ENCODE peak calls at places on chromosomes 16 and 17, in seven cellular contexts. Y is lower leg skin, B is cardiac muscle cell, V is A549, Z is mesothelial cell of epicardium, F is esophagus muscularis mucosa, K is endothelial cell. E is an unnamed sample.

GRCh38 chr17:9987779-9988585 is 82.9 kb upstream of the RCVRN start:
- DNase-seq in Y (no peak), V (peak), K (peak), F (no peak), B (peak), Z (no peak), E (no peak)

GRCh38 chr16:5206331-5206990 is 108.9 kb upstream of the EEF2KMT start:
- DNase-seq in K (no peak), V (no peak), F (no peak), Y (no peak), B (no peak), Z (no peak), E (no peak)

GRCh38 chr17:29176500-29177351 is 3.5 kb downstream of the MYO18A start:
- DNase-seq in F (no peak), B (peak), Z (no peak), V (peak), Y (no peak), K (peak), E (no peak)

GRCh38 chr17:81345211-81346089 is 49.8 kb upstream of the BAHCC1 start:
- DNase-seq in K (peak), F (peak), Z (no peak), V (peak), Y (peak), B (peak), E (no peak)

GRCh38 chr16:68445458-68445857 is 2.9 kb downstream of the SMPD3 start:
- DNase-seq in V (peak), Y (no peak), B (peak), F (no peak), Z (no peak), K (peak), E (no peak)

GRCh38 chr16:88464447-88465318 is 11.6 kb downstream of the ZFPM1 start:
- DNase-seq in Z (no peak), V (no peak), F (no peak), K (no peak), B (peak), Y (no peak), E (no peak)

GRCh38 chr17:36837616-36838272 is 99.5 kb upstream of the LHX1 start:
- DNase-seq in K (no peak), Y (no peak), Z (no peak), B (no peak), F (no peak), V (no peak), E (no peak)

GRCh38 chr17:28468781-28469180 is 4.7 kb upstream of the SLC13A2 start:
- DNase-seq in V (no peak), K (no peak), B (no peak), F (no peak), Z (no peak), Y (no peak), E (no peak)

GRCh38 chr16:24908716-24909115 is 63.0 kb downstream of the SLC5A11 start:
- DNase-seq in Y (no peak), K (no peak), F (no peak), V (no peak), B (no peak), Z (no peak), E (no peak)

GRCh38 chr16:75402174-75402820 is 31.0 kb downstream of the CFDP1 start:
- DNase-seq in Z (no peak), V (no peak), F (no peak), B (peak), K (no peak), Y (no peak), E (no peak)

GRCh38 chr16:1812732-1813163 is 13.9 kb downstream of the HAGH start:
- DNase-seq in K (peak), F (peak), V (peak), Z (no peak), Y (no peak), B (peak), E (peak)

DNA sequence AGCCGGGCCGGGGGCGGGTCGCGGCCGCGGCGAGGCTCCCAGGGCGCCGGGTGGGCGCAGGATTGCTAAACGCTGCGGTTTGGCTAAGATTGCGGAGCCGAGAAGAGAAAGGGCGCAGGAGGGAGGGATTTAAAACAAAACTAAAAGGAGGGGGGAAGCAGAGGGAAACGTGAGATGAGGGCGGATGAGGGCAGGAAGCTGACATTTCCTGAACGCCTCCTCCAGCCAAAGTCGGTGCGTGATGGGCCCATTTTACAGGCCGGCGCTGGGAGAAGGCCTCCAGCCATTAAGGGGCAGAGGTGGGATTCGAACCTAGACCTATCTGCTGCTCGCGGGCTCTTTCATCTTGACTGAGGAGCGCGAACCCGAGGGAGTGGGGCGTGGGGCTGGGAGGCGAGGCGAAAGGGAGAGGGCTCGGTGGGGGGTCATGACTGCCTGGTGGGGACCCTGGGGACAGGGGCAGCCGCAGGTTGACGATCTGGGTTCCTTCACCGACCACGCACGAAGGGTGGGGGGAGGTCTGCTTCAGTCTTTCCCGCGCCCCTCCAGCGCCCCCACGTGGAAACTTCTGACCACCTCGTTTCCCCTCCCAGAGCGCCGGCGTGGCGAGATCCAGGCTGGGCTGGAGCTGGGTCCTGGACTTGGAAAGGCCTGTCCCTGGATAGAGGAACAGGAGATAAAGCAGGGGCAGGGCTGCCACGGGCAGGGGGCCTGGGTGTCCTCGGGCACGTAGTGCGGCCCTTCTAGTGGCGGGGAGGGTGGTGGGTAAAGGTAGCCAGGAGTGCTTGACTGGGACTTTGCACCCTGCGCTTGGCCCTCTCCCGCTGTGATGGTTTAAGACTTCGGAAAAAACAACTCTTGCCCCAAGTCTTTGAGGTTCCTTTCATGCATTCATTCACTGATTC is 3.8 kb upstream of the TAC4 start:
- DNase-seq in Z (peak), Y (peak), K (peak), B (peak), F (peak), V (peak), E (no peak)
- TF ChIP-seq CTCF in Z (peak), Y (no peak), K (peak), B (peak), F (peak), V (peak), E (peak)

GRCh38 chr16:65666132-65666869 is 544.4 kb upstream of the CDH11 start:
- DNase-seq in Y (no peak), K (no peak), B (no peak), V (no peak), F (no peak), Z (no peak), E (no peak)

GRCh38 chr16:65662236-65662635 is 540.4 kb upstream of the CDH11 start:
- DNase-seq in Y (no peak), K (no peak), B (no peak), F (no peak), Z (no peak), V (no peak), E (no peak)

GRCh38 chr16:65661451-65661850 is 539.6 kb upstream of the CDH11 start:
- DNase-seq in B (no peak), Z (no peak), V (no peak), Y (no peak), F (no peak), K (no peak), E (no peak)

GRCh38 chr16:65663774-65664173 is 541.9 kb upstream of the CDH11 start:
- DNase-seq in Z (no peak), Y (no peak), K (no peak), B (no peak), F (no peak), V (no peak), E (no peak)

DNA sequence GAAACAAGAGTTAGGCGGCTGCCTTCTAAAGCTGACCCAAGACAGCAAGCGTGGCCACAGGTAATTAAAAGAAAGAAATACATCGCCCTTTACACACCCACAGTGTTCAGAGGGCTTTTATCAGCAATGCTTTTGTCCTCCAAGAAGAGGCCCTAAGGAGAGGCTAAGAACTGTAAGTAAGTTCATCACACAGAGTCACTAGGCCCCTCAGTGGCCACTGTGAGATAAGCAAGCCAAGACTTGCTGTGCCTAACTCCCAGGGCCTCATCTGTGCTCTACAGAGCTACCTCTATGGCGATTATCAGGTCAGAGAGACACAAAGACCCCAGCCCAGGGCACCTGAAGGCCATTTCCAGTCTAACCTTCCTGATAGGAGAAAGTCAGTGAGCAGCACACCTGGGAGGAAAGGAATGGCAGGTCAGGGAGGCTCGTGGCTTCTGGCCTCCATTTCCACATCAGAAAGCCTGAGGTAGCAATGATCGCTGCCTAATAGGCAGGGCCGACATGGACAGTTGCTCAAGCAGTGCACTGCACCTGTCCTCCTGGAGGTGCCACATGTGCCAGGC is 545.2 kb upstream of the CDH11 start:
- DNase-seq in K (peak), Y (no peak), B (peak), Z (no peak), V (no peak), F (no peak), E (no peak)
- TF ChIP-seq CTCF in K (no peak), Y (no peak), B (peak), Z (no peak), V (no peak), F (no peak), E (peak)

DNA sequence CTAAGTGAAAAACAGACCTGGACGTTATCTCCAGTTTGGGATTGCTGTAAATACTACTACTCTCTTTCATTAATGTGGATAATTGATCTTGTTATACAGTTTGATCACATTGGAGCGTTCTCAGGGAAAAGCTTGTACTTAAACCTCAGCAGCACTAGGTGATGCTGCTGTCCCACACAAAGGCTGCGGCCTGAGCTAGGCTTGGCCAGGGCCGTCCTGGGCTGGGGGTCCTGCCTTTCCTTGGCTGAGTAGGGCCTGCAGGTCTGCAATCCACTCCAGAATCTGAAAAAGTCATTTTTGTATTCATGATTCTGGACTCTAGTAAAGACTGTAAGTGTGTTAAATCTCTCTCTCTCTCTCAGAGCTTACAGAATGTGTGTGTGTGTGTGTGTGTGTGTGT is 23.7 kb upstream of the PMFBP1 start:
- DNase-seq in V (no peak), K (peak), Y (no peak), F (no peak), Z (no peak), B (no peak), E (no peak)
- TF ChIP-seq CTCF in V (no peak), K (no peak), Y (no peak), F (no peak), Z (no peak), B (no peak), E (peak)

DNA sequence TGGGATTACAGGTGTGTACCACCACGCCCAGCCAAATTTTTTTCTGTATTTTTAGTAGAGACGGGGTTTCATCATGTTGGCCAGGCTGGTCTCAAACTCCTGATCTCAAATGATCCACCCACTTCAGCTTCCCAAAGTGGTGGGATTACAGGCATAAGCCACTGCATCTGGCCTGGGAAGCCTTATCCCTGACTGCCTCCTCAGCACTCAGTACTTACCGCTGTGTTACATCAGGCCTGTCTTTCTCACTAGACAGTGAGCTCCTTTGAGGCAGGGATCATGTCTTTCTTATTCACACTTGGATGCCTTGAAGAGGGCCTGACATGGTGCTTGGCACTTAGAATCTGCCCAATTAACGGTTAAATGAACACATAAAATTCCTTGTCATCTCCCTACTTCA is 56.3 kb upstream of the MTMR4 start:
- DNase-seq in Z (no peak), V (no peak), K (no peak), F (no peak), B (no peak), Y (no peak), E (no peak)
- TF ChIP-seq CTCF in Z (no peak), V (no peak), K (no peak), F (no peak), B (no peak), Y (no peak), E (no peak)

GRCh38 chr17:40559016-40559853 is 6.0 kb downstream of the CCR7 start:
- DNase-seq in Y (no peak), F (peak), K (no peak), Z (peak), B (peak), V (no peak), E (no peak)

GRCh38 chr17:40561871-40562611 is 3.2 kb downstream of the CCR7 start:
- DNase-seq in K (no peak), B (no peak), Y (no peak), Z (peak), F (peak), V (no peak), E (no peak)

GRCh38 chr17:40559954-40560591 is 5.2 kb downstream of the CCR7 start:
- DNase-seq in V (peak), Z (peak), Y (peak), K (peak), B (peak), F (peak), E (no peak)

GRCh38 chr17:40561294-40561870 is 3.9 kb downstream of the CCR7 start:
- DNase-seq in Z (no peak), B (no peak), K (no peak), F (peak), V (no peak), Y (no peak), E (no peak)

GRCh38 chr17:40560592-40561293 is 4.5 kb downstream of the CCR7 start:
- DNase-seq in V (no peak), K (no peak), F (peak), Z (peak), Y (no peak), B (peak), E (no peak)
- TF ChIP-seq CTCF in V (no peak), K (no peak), F (no peak), Z (no peak), Y (no peak), B (no peak), E (peak)

DNA sequence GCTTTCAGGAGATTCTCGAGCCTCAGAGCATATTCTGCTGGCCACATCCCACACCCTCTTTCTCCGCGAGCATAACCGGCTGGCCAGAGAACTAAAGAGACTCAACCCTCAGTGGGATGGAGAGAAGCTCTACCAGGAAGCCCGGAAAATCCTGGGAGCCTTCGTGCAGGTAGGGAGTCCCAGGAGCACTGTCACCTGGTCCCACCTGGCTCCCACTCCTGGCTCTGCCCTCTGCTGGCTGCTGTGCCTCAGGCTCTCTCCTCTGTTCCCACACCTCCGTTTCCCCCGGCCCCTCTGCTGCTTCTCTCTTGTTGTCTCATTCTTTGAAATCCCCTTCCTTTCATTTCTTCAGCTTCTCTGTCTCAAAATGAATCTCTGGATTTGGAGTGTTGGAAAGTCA is 16.4 kb downstream of the LPO start:
- DNase-seq in Z (no peak), B (no peak), V (no peak), Y (no peak), K (no peak), F (no peak), E (peak)
- TF ChIP-seq CTCF in Z (no peak), B (no peak), V (peak), Y (no peak), K (no peak), F (no peak), E (no peak)

DNA sequence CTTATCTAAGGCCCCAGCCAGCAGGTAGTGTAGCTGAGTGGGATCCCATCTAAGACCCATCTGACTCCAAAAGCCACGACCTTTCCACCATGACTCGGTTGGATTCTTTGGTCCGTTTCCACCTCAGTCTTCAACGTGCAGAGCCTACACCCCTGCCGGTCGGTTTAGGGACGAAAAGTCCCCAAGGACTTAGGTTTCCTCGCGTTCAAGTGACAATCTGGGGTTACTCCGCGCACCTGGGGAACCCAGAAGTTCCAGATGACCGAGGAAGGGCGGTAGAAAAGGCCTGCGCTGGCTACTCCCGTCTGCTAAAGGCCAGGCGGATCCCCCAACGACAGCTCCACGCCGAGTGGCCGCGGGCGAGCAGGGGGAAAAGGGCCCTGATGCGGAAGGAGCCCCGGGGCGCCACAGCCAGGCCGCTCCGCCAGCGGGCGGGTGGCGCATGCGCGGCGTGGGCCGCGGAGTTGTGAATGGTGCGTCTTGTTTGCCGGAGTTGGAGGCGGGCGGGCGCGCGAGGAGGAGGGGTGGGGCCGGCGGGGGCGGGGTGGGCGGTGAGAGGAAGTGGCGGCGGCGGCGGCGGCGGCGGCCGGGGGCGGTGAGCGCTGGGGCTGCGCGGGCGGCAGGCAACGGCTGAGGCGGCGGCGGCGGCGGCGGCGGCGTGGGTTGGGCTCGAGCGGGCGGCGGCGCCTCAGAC is at the start of gene CBFB:
- DNase-seq in K (peak), F (peak), Y (peak), V (peak), Z (peak), B (peak), E (peak)
- TF ChIP-seq CTCF in K (no peak), F (no peak), Y (no peak), V (no peak), Z (no peak), B (no peak), E (peak)